ENCODE peak calls at places on chromosome 22, in four cellular contexts. I is NCI-H2081; B is stimulated activated naive CD8-positive, alpha-beta T cell treated with anti-CD3 and anti-CD28 coated beads, Interleukin-15, Interleukin-2, amounts not matched to agents 100 U/mL and 50 U/mL, for 24 hours; Y is stimulated activated CD4-positive, alpha-beta T cell treated with anti-CD3 and anti-CD28 coated beads, Interleukin-15, amount 100 ng/mL, for 48 hours. O is an unnamed sample.
A peak's percentile ranks its signal among the peaks of the same experiment; 100 is the strongest.

GRCh38 chr22:30265851-30266444 is 703 bp downstream of the OSM start:
- DNase-seq in I (no peak), B (peak; percentile 89), Y (peak; percentile 82), O (no peak)

GRCh38 chr22:41919357-41920224 is 4.7 kb upstream of the SHISA8 start:
- DNase-seq in I (no peak), B (peak; percentile 73), Y (no peak), O (peak; percentile 34)

GRCh38 chr22:17258015-17258827 is 39.0 kb upstream of the ADA2 start:
- DNase-seq in I (peak; percentile 86), B (peak; percentile 64), Y (peak; percentile 46), O (peak; percentile 35)

GRCh38 chr22:49205401-49205800 is 622.3 kb downstream of the BRD1 start:
- DNase-seq in I (no peak), B (no peak), Y (no peak), O (no peak)

GRCh38 chr22:28440517-28441366 is 238.9 kb downstream of the TTC28 start:
- DNase-seq in I (no peak), B (no peak), Y (no peak), O (no peak)

GRCh38 chr22:36775589-36775965 is 342 bp downstream of the IFT27 start:
- DNase-seq in I (no peak), B (peak; percentile 39), Y (peak; percentile 5), O (peak; percentile 15)

GRCh38 chr22:26740253-26740652 is 82.9 kb downstream of the MIAT start:
- DNase-seq in I (no peak), B (no peak), Y (no peak), O (no peak)

GRCh38 chr22:35568751-35569725 is 28.4 kb downstream of the RASD2 start:
- DNase-seq in I (no peak), B (no peak), Y (no peak), O (peak; percentile 74)

GRCh38 chr22:31177420-31178162 is 17.6 kb downstream of the RNF185 start:
- DNase-seq in I (no peak), B (no peak), Y (no peak), O (peak; percentile 95)

GRCh38 chr22:20395181-20395896 is 1.4 kb downstream of the ZNF74 start:
- DNase-seq in I (no peak), B (no peak), Y (no peak), O (no peak)

GRCh38 chr22:40436460-40437431 is 66.4 kb downstream of the SGSM3 start:
- DNase-seq in I (peak; percentile 23), B (peak; percentile 50), Y (no peak), O (no peak)

GRCh38 chr22:27257987-27258386 is 543.6 kb downstream of the MN1 start:
- DNase-seq in I (no peak), B (no peak), Y (no peak), O (no peak)

GRCh38 chr22:36131907-36132306 is 28.6 kb downstream of the APOL3 start:
- DNase-seq in I (no peak), B (no peak), Y (no peak), O (no peak)

GRCh38 chr22:17357688-17358087 is 11.6 kb upstream of the CECR2 start:
- DNase-seq in I (no peak), B (no peak), Y (no peak), O (no peak)

GRCh38 chr22:46797355-46797754 is 34.9 kb downstream of the TBC1D22A start:
- DNase-seq in I (no peak), B (no peak), Y (no peak), O (no peak)

GRCh38 chr22:25956801-25957200 is 212.5 kb upstream of the SEZ6L start:
- DNase-seq in I (no peak), B (no peak), Y (no peak), O (no peak)

GRCh38 chr22:39242809-39243442 is 1.9 kb downstream of the PDGFB start:
- DNase-seq in I (no peak), B (no peak), Y (no peak), O (no peak)

GRCh38 chr22:39470462-39471335 is 13.9 kb downstream of the MGAT3 start:
- DNase-seq in I (no peak), B (no peak), Y (no peak), O (no peak)

GRCh38 chr22:20192972-20193760 is 42.3 kb upstream of the CCDC188 start:
- DNase-seq in I (no peak), B (no peak), Y (no peak), O (no peak)

GRCh38 chr22:37854946-37855345 is 5.7 kb downstream of the EIF3L start:
- DNase-seq in I (no peak), B (no peak), Y (no peak), O (no peak)

GRCh38 chr22:19825904-19826618 is 28.6 kb downstream of the GNB1L start:
- DNase-seq in I (no peak), B (no peak), Y (no peak), O (no peak)

GRCh38 chr22:50704510-50705218 is 32.0 kb downstream of the SHANK3 start:
- DNase-seq in I (no peak), B (no peak), Y (no peak), O (no peak)

GRCh38 chr22:25749420-25750169 is 7.6 kb downstream of the MYO18B start:
- DNase-seq in I (no peak), B (peak; percentile 26), Y (peak; percentile 29), O (no peak)

GRCh38 chr22:43745783-43746356 is 66.2 kb downstream of the EFCAB6 start:
- DNase-seq in I (no peak), B (no peak), Y (no peak), O (no peak)

O was measured in MG63.